ENCODE peak calls at places on chromosomes 3 and 15, in nine cellular contexts. X is mammary epithelial cell, E is AG10803, F is heart right ventricle, N is MM.1S, P is brain microvascular endothelial cell, O is A549, G is ovary, Q is hepatocyte. U is an unnamed sample.

GRCh38 chr3:134795776-134796312 is 784 bp downstream of the EPHB1 start:
- DNase-seq in X (peak), F (no peak), O (no peak), N (peak), E (peak), P (peak), Q (peak), G (no peak), U (no peak)

GRCh38 chr3:161274691-161275298 is 53.7 kb downstream of the NMD3 start:
- DNase-seq in O (no peak), N (peak), E (peak), F (no peak), P (peak), X (peak), Q (peak), G (no peak), U (peak)

GRCh38 chr3:46882377-46883015 is 5.0 kb downstream of the PTH1R start:
- DNase-seq in X (no peak), F (no peak), N (no peak), Q (peak), P (no peak), E (no peak), O (no peak), G (peak), U (peak)

GRCh38 chr3:34547297-34547920 is 749.0 kb downstream of the PDCD6IP start:
- DNase-seq in Q (no peak), E (no peak), P (no peak), F (no peak), X (no peak), O (no peak), G (no peak), N (no peak), U (no peak)

GRCh38 chr3:149783576-149783975 is 8.8 kb downstream of the ANKUB1 start:
- DNase-seq in P (no peak), E (peak), G (no peak), X (peak), F (no peak), O (peak), N (no peak), Q (no peak), U (no peak)

GRCh38 chr3:183158113-183158512 is 4.4 kb downstream of the LAMP3 start:
- DNase-seq in P (no peak), F (no peak), X (no peak), Q (no peak), N (no peak), O (no peak), G (no peak), E (no peak), U (peak)

GRCh38 chr3:70981252-70981933 is 602.1 kb downstream of the FOXP1 start:
- DNase-seq in G (no peak), E (no peak), P (no peak), Q (no peak), N (no peak), F (peak), O (no peak), X (no peak), U (no peak)

GRCh38 chr3:47296562-47297302 is 14.0 kb downstream of the KLHL18 start:
- DNase-seq in X (no peak), P (no peak), N (peak), E (no peak), O (no peak), Q (no peak), F (no peak), G (no peak), U (no peak)

GRCh38 chr15:51450001-51450400 is 108.5 kb downstream of the GLDN start:
- DNase-seq in P (peak), O (no peak), Q (no peak), N (no peak), E (peak), F (no peak), G (no peak), X (peak), U (no peak)

GRCh38 chr3:116288480-116288879 is 156.8 kb downstream of the LSAMP start:
- DNase-seq in N (no peak), Q (no peak), E (peak), X (no peak), O (no peak), P (no peak), F (no peak), G (no peak), U (no peak)

GRCh38 chr15:46703871-46704637 is 1013.3 kb upstream of the SEMA6D start:
- DNase-seq in G (no peak), E (no peak), X (no peak), P (no peak), F (no peak), Q (peak), O (no peak), N (peak), U (no peak)

GRCh38 chr3:114093001-114093350 is 36.4 kb downstream of the QTRT2 start:
- DNase-seq in Q (no peak), X (no peak), O (no peak), G (no peak), E (peak), N (no peak), P (no peak), F (no peak), U (no peak)

GRCh38 chr15:84907731-84908130 is 23.3 kb downstream of the SLC28A1 start:
- DNase-seq in Q (no peak), X (no peak), G (no peak), E (no peak), N (no peak), P (no peak), O (no peak), F (no peak), U (no peak)

GRCh38 chr15:100968043-100968966 is 49.1 kb downstream of the LRRK1 start:
- DNase-seq in E (peak), O (no peak), N (no peak), Q (no peak), P (peak), G (no peak), X (peak), F (no peak), U (no peak)

GRCh38 chr3:48989126-48989795 is 780 bp upstream of the P4HTM start:
- DNase-seq in Q (peak), O (no peak), E (no peak), G (no peak), F (no peak), X (no peak), P (no peak), N (peak), U (no peak)

GRCh38 chr3:102092617-102093466 is 243.5 kb downstream of the NFKBIZ start:
- DNase-seq in E (no peak), Q (no peak), P (peak), N (peak), F (no peak), O (no peak), G (no peak), X (peak), U (no peak)

GRCh38 chr15:86877171-86877631 is 797.5 kb downstream of the AGBL1 start:
- DNase-seq in X (peak), F (no peak), O (no peak), N (no peak), Q (peak), G (no peak), P (no peak), E (no peak), U (no peak)

GRCh38 chr3:147049901-147050300 is 356.4 kb downstream of the ZIC4 start:
- DNase-seq in G (no peak), O (no peak), P (no peak), F (no peak), X (no peak), Q (no peak), N (no peak), E (no peak), U (no peak)

GRCh38 chr3:58731673-58732072 is 65.1 kb upstream of the FAM3D start:
- DNase-seq in N (no peak), E (no peak), Q (no peak), P (no peak), X (no peak), O (no peak), G (no peak), F (no peak), U (no peak)
- TF ChIP-seq CTCF in N (no peak), E (no peak), Q (no peak), P (no peak), X (no peak), O (no peak), G (no peak), F (no peak), U (no peak)

GRCh38 chr15:81768773-81769172 is 277.0 kb downstream of the MEX3B start:
- DNase-seq in G (no peak), P (no peak), X (no peak), E (no peak), O (no peak), Q (no peak), N (no peak), F (no peak), U (no peak)

GRCh38 chr15:81760686-81761085 is 285.1 kb downstream of the MEX3B start:
- DNase-seq in G (no peak), O (no peak), E (no peak), Q (no peak), F (no peak), P (no peak), N (no peak), X (no peak), U (no peak)

GRCh38 chr15:81763304-81763703 is 282.5 kb downstream of the MEX3B start:
- DNase-seq in O (no peak), X (no peak), G (no peak), N (no peak), F (no peak), Q (no peak), E (no peak), P (no peak), U (no peak)

GRCh38 chr15:81767076-81767475 is 278.7 kb downstream of the MEX3B start:
- DNase-seq in Q (no peak), G (no peak), E (no peak), F (no peak), X (no peak), O (no peak), P (no peak), N (no peak), U (no peak)

DNA sequence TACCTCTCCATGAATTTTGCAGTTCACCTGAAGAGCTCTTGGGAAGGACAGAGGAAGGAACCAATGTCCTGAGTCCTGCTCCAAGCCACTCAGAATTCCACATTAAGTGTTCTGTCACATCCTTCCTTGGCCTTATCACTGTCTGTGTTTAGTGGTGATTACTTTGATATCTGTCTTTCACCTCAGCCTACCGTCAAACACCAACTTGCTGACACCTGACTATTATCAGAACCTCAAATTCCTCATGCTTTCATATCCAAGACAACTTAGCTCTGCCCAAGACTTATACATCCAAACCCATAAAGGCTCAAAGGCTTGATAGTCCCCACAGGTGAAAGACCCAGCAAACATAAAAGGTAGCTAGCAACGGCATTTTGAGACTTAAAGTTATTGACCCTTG is 280.0 kb downstream of the MEX3B start:
- DNase-seq in N (no peak), X (no peak), O (no peak), P (no peak), G (no peak), F (no peak), Q (no peak), E (no peak), U (no peak)
- TF ChIP-seq CTCF in N (no peak), X (no peak), O (no peak), P (no peak), G (no peak), F (no peak), Q (no peak), E (no peak), U (no peak)

GRCh38 chr3:109346099-109346498 is 8.8 kb upstream of the DPPA4 start:
- DNase-seq in N (no peak), F (no peak), E (no peak), P (no peak), X (no peak), G (no peak), Q (no peak), O (no peak), U (no peak)

GRCh38 chr3:109351231-109351630 is 13.9 kb upstream of the DPPA4 start:
- DNase-seq in N (no peak), E (no peak), G (no peak), O (no peak), Q (no peak), X (no peak), F (no peak), P (no peak), U (no peak)

GRCh38 chr3:109346770-109347295 is 9.5 kb upstream of the DPPA4 start:
- DNase-seq in N (no peak), Q (no peak), P (peak), G (no peak), E (no peak), O (no peak), X (no peak), F (no peak), U (no peak)
- TF ChIP-seq CTCF in N (no peak), Q (no peak), P (no peak), G (no peak), E (no peak), O (no peak), X (no peak), F (no peak), U (no peak)

DNA sequence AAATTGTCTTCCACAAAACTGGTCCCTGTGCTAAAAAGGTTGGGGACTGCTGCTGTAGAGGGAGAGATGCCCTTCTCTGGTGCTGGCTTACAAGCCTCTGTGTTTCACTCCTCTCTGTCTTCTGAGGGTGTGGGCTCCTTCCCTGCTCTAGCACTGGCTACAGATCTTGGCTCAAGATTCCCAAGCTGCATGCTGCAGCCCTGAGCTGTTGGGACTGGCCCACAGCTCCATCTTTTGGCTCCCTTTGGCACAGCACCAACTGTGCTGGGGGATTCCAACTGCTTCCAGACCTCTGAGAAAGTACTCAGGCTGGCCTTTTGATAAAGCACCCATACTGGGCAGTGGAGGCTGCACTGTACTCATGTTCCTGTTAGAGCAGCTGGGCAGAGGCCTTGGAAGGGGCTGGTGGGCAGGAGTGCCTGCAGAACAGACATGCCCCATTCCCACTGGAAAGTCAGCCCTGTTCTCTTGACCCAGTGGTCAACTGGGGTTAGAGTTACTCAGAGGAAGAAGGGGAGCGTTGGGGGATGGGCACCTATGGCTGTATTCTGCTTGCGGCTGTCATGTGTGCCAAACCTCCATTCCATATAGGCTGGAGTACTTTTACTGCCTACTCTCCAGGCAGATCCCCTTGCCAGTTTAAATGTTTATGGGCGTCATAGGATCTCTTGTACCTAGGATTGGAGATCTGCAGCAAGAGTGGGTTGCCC is 55.7 kb downstream of the GALK2 start:
- DNase-seq in E (no peak), P (peak), Q (peak), O (no peak), F (no peak), X (peak), G (no peak), N (no peak), U (no peak)
- TF ChIP-seq CTCF in E (no peak), P (peak), Q (peak), O (peak), F (no peak), X (peak), G (no peak), N (peak), U (peak)

U was measured in GM10248.